ENCODE peak calls at places on chromosomes 1 and 21, in eight cellular contexts. S is lower leg skin; A is Panc1; R is HT-29; C is stimulated activated CD8-positive, alpha-beta memory T cell treated with anti-CD3 and anti-CD28 coated beads, Interleukin-2, amount 100 ng/mL, for 1 hour; P is stimulated activated CD4-positive, alpha-beta T cell treated with anti-CD3 and anti-CD28 coated beads, Interleukin-1b, Interleukin-23, amount 100 ng/mL, for 1 hour; T is hypothalamus; Z is EL. L is an unnamed sample.
A peak's percentile ranks its signal among the peaks of the same experiment; 100 is the strongest.

GRCh38 chr1:37307907-37308570 is 166.3 kb upstream of the ZC3H12A start:
- DNase-seq in A (no peak), C (no peak), P (no peak), S (no peak), T (peak; percentile 53), R (no peak), Z (no peak), L (no peak)

GRCh38 chr1:41341756-41342562 is 19.3 kb upstream of the FOXO6 start:
- DNase-seq in R (peak; percentile 70), Z (no peak), C (no peak), A (peak; percentile 32), S (peak; percentile 82), T (no peak), P (no peak), L (no peak)

GRCh38 chr21:33022828-33023573 is 2.7 kb upstream of the OLIG2 start:
- DNase-seq in C (no peak), A (no peak), Z (no peak), T (no peak), S (peak; percentile 82), P (no peak), R (no peak), L (no peak)

GRCh38 chr1:152735648-152736047 is 22.2 kb upstream of the KPRP start:
- DNase-seq in T (no peak), R (peak; percentile 21), A (no peak), C (no peak), P (no peak), S (no peak), Z (no peak), L (no peak)

GRCh38 chr1:45846931-45847330 is 43.5 kb downstream of the MAST2 start:
- DNase-seq in C (no peak), S (no peak), T (no peak), Z (peak; percentile 69), R (no peak), P (no peak), A (no peak), L (no peak)

GRCh38 chr1:66266350-66266749 is 267.6 kb upstream of the SGIP1 start:
- DNase-seq in P (no peak), R (no peak), T (no peak), A (no peak), C (no peak), S (no peak), Z (no peak), L (no peak)

GRCh38 chr1:41617336-41617735 is 132.9 kb upstream of the EDN2 start:
- DNase-seq in P (no peak), C (no peak), A (no peak), R (no peak), S (no peak), Z (no peak), T (no peak), L (no peak)

GRCh38 chr1:174160109-174160473 is 771 bp downstream of the RABGAP1L start:
- DNase-seq in Z (peak; percentile 47), C (no peak), A (no peak), P (no peak), T (peak; percentile 12), R (peak; percentile 34), S (peak; percentile 89), L (peak; percentile 31)

GRCh38 chr21:33554982-33555344 is 12.1 kb downstream of the SON start:
- DNase-seq in C (no peak), Z (no peak), P (no peak), S (peak; percentile 70), R (no peak), T (no peak), A (no peak), L (no peak)

GRCh38 chr21:44695641-44696040 is 1.3 kb upstream of the KRTAP10-12 start:
- DNase-seq in C (no peak), R (no peak), Z (no peak), T (no peak), S (peak; percentile 34), P (no peak), A (no peak), L (no peak)

GRCh38 chr1:17920881-17921635 is 165.9 kb downstream of the ACTL8 start:
- DNase-seq in A (no peak), Z (no peak), S (peak; percentile 74), R (no peak), T (no peak), C (no peak), P (no peak), L (no peak)

GRCh38 chr1:153963850-153964331 is 554 bp upstream of the SLC39A1 start:
- DNase-seq in T (peak; percentile 52), P (no peak), C (no peak), R (peak; percentile 88), A (no peak), S (no peak), Z (peak; percentile 78), L (peak; percentile 58)

GRCh38 chr1:192225266-192225665 is 67.0 kb downstream of the RGS18 start:
- DNase-seq in P (no peak), R (no peak), Z (no peak), C (no peak), T (no peak), S (no peak), A (no peak), L (no peak)

GRCh38 chr1:40036574-40036973 is 4.0 kb upstream of the CAP1 start:
- DNase-seq in R (no peak), T (no peak), P (no peak), C (no peak), Z (peak; percentile 70), S (no peak), A (no peak), L (no peak)

GRCh38 chr1:201282931-201283829 is at the start of gene PKP1:
- DNase-seq in C (no peak), R (peak; percentile 59), S (no peak), P (no peak), Z (peak; percentile 65), T (peak; percentile 1), A (no peak), L (no peak)

GRCh38 chr21:38683222-38683621 is 122.5 kb upstream of the ETS2 start:
- DNase-seq in C (no peak), Z (no peak), S (no peak), R (no peak), P (no peak), T (no peak), A (no peak), L (no peak)

GRCh38 chr1:161115132-161115711 is 2.6 kb downstream of the PFDN2 start:
- DNase-seq in S (no peak), A (peak; percentile 96), R (peak; percentile 29), T (no peak), C (no peak), Z (peak; percentile 92), P (no peak), L (peak; percentile 46)

GRCh38 chr1:9384751-9385245 is 92.1 kb downstream of the SPSB1 start:
- DNase-seq in Z (no peak), T (peak; percentile 55), C (no peak), P (no peak), S (no peak), A (no peak), R (no peak), L (no peak)

GRCh38 chr1:3129133-3129490 is 60.1 kb downstream of the PRDM16 start:
- DNase-seq in C (no peak), A (no peak), R (no peak), Z (no peak), P (no peak), T (no peak), S (no peak), L (no peak)

GRCh38 chr21:15514073-15514946 is 215.5 kb upstream of the USP25 start:
- DNase-seq in Z (no peak), T (no peak), A (no peak), P (peak; percentile 8), C (peak; percentile 21), S (no peak), R (peak; percentile 8), L (no peak)

GRCh38 chr1:10622896-10623295 is 148.1 kb downstream of the PEX14 start:
- DNase-seq in S (peak; percentile 54), Z (no peak), T (no peak), A (no peak), C (no peak), R (no peak), P (no peak), L (no peak)

GRCh38 chr1:244341455-244342450 is 110.0 kb downstream of the ADSS2 start:
- DNase-seq in A (no peak), P (no peak), S (peak; percentile 79), Z (no peak), T (peak; percentile 44), R (peak; percentile 69), C (no peak), L (no peak)

GRCh38 chr1:112390775-112391602 is 5.0 kb upstream of the CTTNBP2NL start:
- DNase-seq in C (peak; percentile 57), P (peak; percentile 57), A (peak; percentile 91), Z (peak; percentile 94), T (peak; percentile 88), R (peak; percentile 96), S (peak; percentile 98), L (peak; percentile 71)

GRCh38 chr1:201594575-201595245 is 55.8 kb downstream of the NAV1 start:
- DNase-seq in R (peak; percentile 9), A (no peak), P (no peak), T (no peak), Z (no peak), S (no peak), C (no peak), L (peak; percentile 39)

GRCh38 chr1:57839067-57839466 is 415.2 kb upstream of the DAB1 start:
- DNase-seq in S (no peak), P (no peak), Z (peak; percentile 18), A (no peak), C (no peak), T (no peak), R (no peak), L (no peak)

GRCh38 chr1:109628540-109629321 is 9.1 kb downstream of the AMPD2 start:
- DNase-seq in R (no peak), C (no peak), A (no peak), T (no peak), Z (peak; percentile 47), S (peak; percentile 84), P (no peak), L (no peak)

GRCh38 chr1:21045351-21045750 is 131.3 kb downstream of the EIF4G3 start:
- DNase-seq in R (no peak), Z (no peak), C (no peak), A (no peak), S (no peak), T (no peak), P (no peak), L (no peak)

GRCh38 chr1:158095737-158096335 is 84.9 kb upstream of the CD1D start:
- DNase-seq in Z (peak; percentile 47), A (peak; percentile 27), R (peak; percentile 28), C (no peak), T (no peak), S (no peak), P (no peak), L (peak; percentile 37)

GRCh38 chr1:243718893-243719292 is 131.2 kb downstream of the AKT3 start:
- DNase-seq in P (no peak), A (no peak), T (no peak), S (no peak), R (no peak), Z (peak; percentile 89), C (no peak), L (peak; percentile 56)

GRCh38 chr21:45469273-45470086 is 64.5 kb downstream of the COL18A1 start:
- DNase-seq in T (peak; percentile 61), A (no peak), Z (no peak), C (no peak), P (no peak), S (no peak), R (no peak), L (no peak)

GRCh38 chr1:230978491-230979388 is at the start of the genes ARV1 and TTC13:
- DNase-seq in R (peak; percentile 99), A (peak; percentile 92), T (peak; percentile 91), S (peak; percentile 99), C (peak; percentile 96), Z (peak; percentile 99), P (peak; percentile 94), L (peak; percentile 98)

GRCh38 chr1:201740609-201741231 is 88.2 kb upstream of the IPO9 start:
- DNase-seq in Z (no peak), R (no peak), S (no peak), C (no peak), P (no peak), A (no peak), T (peak; percentile 59), L (no peak)

GRCh38 chr1:246107516-246108277 is 399.4 kb downstream of the SMYD3 start:
- DNase-seq in Z (peak; percentile 57), A (no peak), T (no peak), P (no peak), S (no peak), R (no peak), C (no peak), L (no peak)

GRCh38 chr1:64516301-64516700 is 46.4 kb downstream of the CACHD1 start:
- DNase-seq in C (no peak), A (no peak), T (no peak), S (no peak), P (no peak), R (no peak), Z (peak; percentile 61), L (no peak)

L was measured in HTR-8/SVneo.